ENCODE peak calls at places on chromosomes 6 and 20, in four cellular contexts. One of them, this sample, is unnamed.

GRCh38 chr6:41846666-41847237 is 48.4 kb downstream of the USP49 start:
- DNase-seq in heart right ventricle: no peak
- DNase-seq in adrenal gland: peak
- DNase-seq in prostate gland: peak
- DNase-seq in this sample: peak

GRCh38 chr20:3843490-3843889 is 3.1 kb upstream of the MAVS start:
- DNase-seq in heart right ventricle: no peak
- DNase-seq in adrenal gland: no peak
- DNase-seq in prostate gland: no peak
- DNase-seq in this sample: peak

GRCh38 chr20:44342240-44342639 is 5.4 kb downstream of the R3HDML start:
- DNase-seq in adrenal gland: peak
- DNase-seq in heart right ventricle: no peak
- DNase-seq in prostate gland: no peak
- DNase-seq in this sample: no peak

GRCh38 chr6:157825243-157825904 is 2.3 kb downstream of the SNX9 start:
- DNase-seq in prostate gland: no peak
- DNase-seq in adrenal gland: no peak
- DNase-seq in heart right ventricle: no peak
- DNase-seq in this sample: peak

GRCh38 chr20:52454660-52455059 is 263.1 kb upstream of the ZFP64 start:
- DNase-seq in adrenal gland: no peak
- DNase-seq in prostate gland: no peak
- DNase-seq in heart right ventricle: no peak
- DNase-seq in this sample: no peak

GRCh38 chr20:17504326-17504897 is 26.8 kb downstream of the BFSP1 start:
- DNase-seq in adrenal gland: no peak
- DNase-seq in prostate gland: no peak
- DNase-seq in heart right ventricle: no peak
- DNase-seq in this sample: peak

GRCh38 chr6:69719602-69720193 is 77.1 kb downstream of the LMBRD1 start:
- DNase-seq in prostate gland: no peak
- DNase-seq in heart right ventricle: no peak
- DNase-seq in adrenal gland: no peak
- DNase-seq in this sample: peak

GRCh38 chr6:52595000-52595795 is 18.3 kb upstream of the TRAM2 start:
- DNase-seq in adrenal gland: peak
- DNase-seq in heart right ventricle: peak
- DNase-seq in prostate gland: no peak
- DNase-seq in this sample: no peak

GRCh38 chr20:37439223-37439933 is 81.7 kb upstream of the NNAT start:
- DNase-seq in prostate gland: no peak
- DNase-seq in adrenal gland: no peak
- DNase-seq in heart right ventricle: no peak
- DNase-seq in this sample: no peak